ENCODE peak calls at places on chromosomes 13 and 19, in five cellular contexts. One of them, this sample, is unnamed.

GRCh38 chr19:35351441-35352176 is 3.9 kb downstream of the FFAR1 start:
- DNase-seq in BJ: no peak
- DNase-seq in heart right ventricle: no peak
- DNase-seq in cardiac fibroblast: no peak
- DNase-seq in pancreas: peak; percentile 53
- DNase-seq in this sample: no peak

GRCh38 chr13:51912091-51912490 is 50.3 kb downstream of the CCDC70 start:
- DNase-seq in pancreas: no peak
- DNase-seq in heart right ventricle: no peak
- DNase-seq in BJ: no peak
- DNase-seq in cardiac fibroblast: no peak
- DNase-seq in this sample: no peak

GRCh38 chr13:81001828-81002385 is 661.0 kb upstream of the SPRY2 start:
- DNase-seq in BJ: no peak
- DNase-seq in heart right ventricle: no peak
- DNase-seq in pancreas: no peak
- DNase-seq in cardiac fibroblast: peak; percentile 5
- DNase-seq in this sample: no peak

GRCh38 chr13:34941835-34942731 is at the start of gene NBEA:
- DNase-seq in heart right ventricle: peak; percentile 74
- DNase-seq in cardiac fibroblast: peak; percentile 45
- DNase-seq in pancreas: peak; percentile 97
- DNase-seq in BJ: peak; percentile 11
- DNase-seq in this sample: peak; percentile 34

GRCh38 chr13:96810104-96810503 is 184.2 kb downstream of the OXGR1 start:
- DNase-seq in pancreas: no peak
- DNase-seq in BJ: no peak
- DNase-seq in cardiac fibroblast: no peak
- DNase-seq in heart right ventricle: no peak
- DNase-seq in this sample: no peak

GRCh38 chr19:13225085-13225484 is 74.9 kb downstream of the IER2 start:
- DNase-seq in cardiac fibroblast: no peak
- DNase-seq in BJ: no peak
- DNase-seq in heart right ventricle: no peak
- DNase-seq in pancreas: no peak
- DNase-seq in this sample: no peak

GRCh38 chr13:113041293-113041690 is 64.3 kb upstream of the F7 start:
- DNase-seq in BJ: no peak
- DNase-seq in pancreas: no peak
- DNase-seq in heart right ventricle: no peak
- DNase-seq in cardiac fibroblast: no peak
- DNase-seq in this sample: no peak

GRCh38 chr19:16623576-16623975 is 4.4 kb downstream of the MED26 start:
- DNase-seq in heart right ventricle: no peak
- DNase-seq in cardiac fibroblast: no peak
- DNase-seq in BJ: no peak
- DNase-seq in pancreas: no peak
- DNase-seq in this sample: peak; percentile 49

GRCh38 chr19:30651066-30651465 is 278.9 kb downstream of the ZNF536 start:
- DNase-seq in heart right ventricle: no peak
- DNase-seq in BJ: no peak
- DNase-seq in pancreas: peak; percentile 64
- DNase-seq in cardiac fibroblast: no peak
- DNase-seq in this sample: no peak

GRCh38 chr19:860481-861098 is 1.1 kb downstream of the CFD start:
- DNase-seq in cardiac fibroblast: peak; percentile 49
- DNase-seq in pancreas: peak; percentile 79
- DNase-seq in BJ: no peak
- DNase-seq in heart right ventricle: no peak
- DNase-seq in this sample: no peak

GRCh38 chr13:41668130-41668757 is 210.9 kb downstream of the RGCC start:
- DNase-seq in BJ: peak; percentile 75
- DNase-seq in heart right ventricle: peak; percentile 74
- DNase-seq in cardiac fibroblast: peak; percentile 97
- DNase-seq in pancreas: no peak
- DNase-seq in this sample: peak; percentile 64

GRCh38 chr13:26052136-26052736 is 420 bp upstream of the SHISA2 start:
- DNase-seq in cardiac fibroblast: no peak
- DNase-seq in heart right ventricle: no peak
- DNase-seq in pancreas: no peak
- DNase-seq in BJ: no peak
- DNase-seq in this sample: no peak

GRCh38 chr13:104580931-104581330 is 1514.7 kb upstream of the SLC10A2 start:
- DNase-seq in cardiac fibroblast: no peak
- DNase-seq in heart right ventricle: no peak
- DNase-seq in pancreas: no peak
- DNase-seq in BJ: no peak
- DNase-seq in this sample: no peak

DNA sequence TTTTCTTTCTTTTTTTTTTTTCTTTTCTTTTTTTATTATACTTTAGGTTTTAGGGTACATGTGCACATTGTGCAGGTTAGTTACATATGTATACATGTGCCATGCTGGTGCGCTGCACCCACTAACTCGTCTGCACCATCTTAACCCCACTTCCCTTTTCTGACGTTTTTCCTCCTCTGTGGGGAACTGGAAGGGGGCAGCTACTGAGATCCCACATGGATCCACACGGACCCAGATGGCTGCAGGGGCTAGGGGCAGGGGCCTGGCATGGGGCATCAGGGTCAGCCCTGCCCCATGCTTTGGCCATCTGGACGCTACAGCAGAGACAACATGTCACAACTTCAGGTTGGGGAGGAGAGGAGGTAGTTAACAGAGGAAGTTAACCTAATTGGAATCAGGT is 54.3 kb downstream of the RUBCNL start:
- DNase-seq in BJ: no peak
- DNase-seq in heart right ventricle: no peak
- DNase-seq in pancreas: no peak
- DNase-seq in cardiac fibroblast: no peak
- DNase-seq in this sample: no peak
- H3K4me3 ChIP-seq in BJ: no peak overlapping the region
- H3K4me3 ChIP-seq in heart right ventricle: no peak overlapping the region
- H3K4me3 ChIP-seq in pancreas: no peak overlapping the region
- H3K4me3 ChIP-seq in cardiac fibroblast: no peak overlapping the region
- H3K4me3 ChIP-seq in this sample: no peak overlapping the region

DNA sequence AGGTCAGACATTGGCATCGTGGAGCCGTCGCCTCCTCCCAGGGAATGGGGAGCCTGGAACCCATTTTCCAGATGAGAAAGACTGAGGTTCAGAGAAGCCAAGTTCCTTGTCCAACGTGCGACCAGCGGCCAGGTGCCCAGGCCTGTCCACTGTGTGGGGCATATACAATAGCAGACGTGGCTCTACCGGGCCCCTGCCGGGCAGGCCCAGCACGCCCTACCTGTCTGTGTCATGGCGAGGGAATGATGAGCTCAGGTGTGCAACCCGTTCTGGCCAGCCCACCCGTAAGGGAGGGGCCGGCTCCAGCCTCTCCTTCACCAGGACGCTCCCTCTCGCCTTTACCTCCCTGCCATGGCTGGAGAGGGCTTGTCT is 837 bp downstream of the GNA15 start:
- DNase-seq in cardiac fibroblast: no peak
- DNase-seq in BJ: no peak
- DNase-seq in heart right ventricle: no peak
- DNase-seq in pancreas: no peak
- DNase-seq in this sample: no peak
- H3K4me3 ChIP-seq in cardiac fibroblast: no peak overlapping the region
- H3K4me3 ChIP-seq in BJ: no peak overlapping the region
- H3K4me3 ChIP-seq in heart right ventricle: peak overlapping the region; percentile 44
- H3K4me3 ChIP-seq in pancreas: no peak overlapping the region
- H3K4me3 ChIP-seq in this sample: peak overlapping the region; percentile 45

DNA sequence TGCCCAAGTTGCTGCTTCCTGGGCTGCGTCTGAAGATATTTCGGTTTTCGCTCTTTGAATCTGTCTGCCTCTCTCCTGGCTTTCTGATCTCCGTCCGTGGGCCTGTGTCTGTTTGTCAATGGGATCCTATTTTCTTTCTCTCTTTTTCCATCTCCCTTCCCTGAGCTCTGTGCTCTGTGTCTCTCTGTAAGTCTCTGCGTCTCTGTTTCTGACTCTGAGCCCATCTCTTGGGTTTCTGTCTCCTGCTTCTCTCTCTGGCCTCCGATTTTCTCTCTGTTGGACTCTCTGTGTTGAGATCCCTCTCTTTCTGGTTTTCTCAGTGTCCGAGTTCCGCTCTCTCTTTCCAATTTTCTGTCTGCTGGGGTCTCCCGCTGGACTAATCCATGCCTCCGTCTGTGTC is 1.7 kb downstream of the PRKCG start:
- DNase-seq in pancreas: no peak
- DNase-seq in BJ: no peak
- DNase-seq in heart right ventricle: no peak
- DNase-seq in cardiac fibroblast: no peak
- DNase-seq in this sample: no peak
- H3K4me3 ChIP-seq in pancreas: no peak overlapping the region
- H3K4me3 ChIP-seq in BJ: no peak overlapping the region
- H3K4me3 ChIP-seq in heart right ventricle: no peak overlapping the region
- H3K4me3 ChIP-seq in cardiac fibroblast: no peak overlapping the region
- H3K4me3 ChIP-seq in this sample: no peak overlapping the region

GRCh38 chr19:46863818-46864629 is 3.2 kb downstream of the ARHGAP35 start:
- DNase-seq in BJ: no peak
- DNase-seq in cardiac fibroblast: peak; percentile 43
- DNase-seq in pancreas: no peak
- DNase-seq in heart right ventricle: no peak
- DNase-seq in this sample: no peak
- H3K4me3 ChIP-seq in BJ: peak overlapping the region; percentile 86
- H3K4me3 ChIP-seq in cardiac fibroblast: peak overlapping the region; percentile 83
- H3K4me3 ChIP-seq in pancreas: no peak overlapping the region
- H3K4me3 ChIP-seq in heart right ventricle: peak overlapping the region; percentile 86
- H3K4me3 ChIP-seq in this sample: no peak overlapping the region

DNA sequence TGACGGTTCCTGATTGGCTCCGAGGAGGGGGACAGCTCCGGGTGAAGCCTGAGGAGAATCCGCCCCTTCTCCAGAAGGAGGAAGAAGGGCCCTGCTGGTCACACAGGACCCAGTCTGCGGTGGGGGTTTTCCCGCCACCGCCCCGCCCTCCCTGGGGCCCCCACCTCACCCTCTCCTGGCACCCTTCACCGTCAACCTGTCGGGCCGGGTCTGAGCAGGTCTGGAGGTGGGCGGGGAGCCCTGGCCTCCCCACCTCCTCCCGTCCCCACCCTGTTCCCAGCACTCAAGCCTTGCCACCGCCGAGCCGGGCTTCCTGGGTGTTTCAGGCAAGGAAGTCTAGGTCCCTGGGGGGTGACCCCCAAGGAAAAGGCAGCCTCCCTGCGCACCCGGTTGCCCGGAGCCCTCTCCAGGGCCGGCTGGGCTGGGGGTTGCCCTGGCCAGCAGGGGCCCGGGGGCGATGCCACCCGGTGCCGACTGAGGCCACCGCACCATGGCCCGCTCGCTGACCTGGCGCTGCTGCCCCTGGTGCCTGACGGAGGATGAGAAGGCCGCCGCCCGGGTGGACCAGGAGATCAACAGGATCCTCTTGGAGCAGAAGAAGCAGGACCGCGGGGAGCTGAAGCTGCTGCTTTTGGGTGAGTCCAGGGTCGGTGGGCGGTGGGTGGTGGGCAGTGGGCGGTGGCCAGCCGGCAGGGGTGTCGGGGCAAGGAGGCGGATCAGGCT is at the start of gene GNA15:
- DNase-seq in cardiac fibroblast: no peak
- DNase-seq in BJ: no peak
- DNase-seq in pancreas: no peak
- DNase-seq in heart right ventricle: no peak
- DNase-seq in this sample: no peak
- H3K4me3 ChIP-seq in cardiac fibroblast: no peak within 1 kb of the TSS
- H3K4me3 ChIP-seq in BJ: no peak within 1 kb of the TSS
- H3K4me3 ChIP-seq in pancreas: no peak within 1 kb of the TSS
- H3K4me3 ChIP-seq in heart right ventricle: peak within 1 kb of the TSS; percentile 44
- H3K4me3 ChIP-seq in this sample: peak within 1 kb of the TSS; percentile 45

DNA sequence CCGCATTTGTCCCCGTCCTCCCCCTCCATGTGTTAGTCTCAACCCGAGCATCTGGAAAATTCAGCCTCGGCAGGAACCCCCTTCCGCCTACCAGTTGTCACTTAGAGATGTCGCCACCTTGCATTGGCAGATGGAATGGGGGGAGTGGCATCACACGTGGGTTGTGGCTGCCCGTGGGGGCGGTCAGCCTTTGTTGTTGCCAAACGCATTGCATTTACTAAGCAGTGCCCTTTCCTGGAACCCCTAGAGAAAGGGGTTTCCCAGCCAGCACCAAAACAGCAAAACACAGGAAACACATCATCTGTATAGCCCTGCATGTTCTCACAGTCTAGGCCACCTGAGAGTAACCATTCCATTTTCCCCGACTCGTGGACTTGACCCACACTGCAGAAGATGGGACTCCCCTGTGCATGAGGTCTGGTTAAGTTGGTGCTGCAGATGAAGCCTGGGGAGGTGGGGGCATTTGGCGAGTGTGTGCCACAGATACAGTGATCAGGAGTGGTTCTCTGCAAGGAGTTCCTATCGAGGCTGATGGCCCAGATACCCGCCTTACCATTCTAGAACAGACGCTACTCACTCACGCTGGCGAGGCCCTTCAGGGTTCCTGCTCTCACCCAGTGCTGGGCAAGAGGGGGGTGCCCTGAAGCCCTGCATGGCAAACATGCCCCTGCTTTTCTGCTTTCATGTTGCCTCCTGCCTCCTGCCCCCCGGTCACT is 38.3 kb downstream of the TMED1 start:
- DNase-seq in cardiac fibroblast: peak; percentile 15
- DNase-seq in BJ: no peak
- DNase-seq in heart right ventricle: no peak
- DNase-seq in pancreas: no peak
- DNase-seq in this sample: peak; percentile 41
- H3K4me3 ChIP-seq in cardiac fibroblast: no peak overlapping the region
- H3K4me3 ChIP-seq in BJ: no peak overlapping the region
- H3K4me3 ChIP-seq in heart right ventricle: no peak overlapping the region
- H3K4me3 ChIP-seq in pancreas: no peak overlapping the region
- H3K4me3 ChIP-seq in this sample: no peak overlapping the region

DNA sequence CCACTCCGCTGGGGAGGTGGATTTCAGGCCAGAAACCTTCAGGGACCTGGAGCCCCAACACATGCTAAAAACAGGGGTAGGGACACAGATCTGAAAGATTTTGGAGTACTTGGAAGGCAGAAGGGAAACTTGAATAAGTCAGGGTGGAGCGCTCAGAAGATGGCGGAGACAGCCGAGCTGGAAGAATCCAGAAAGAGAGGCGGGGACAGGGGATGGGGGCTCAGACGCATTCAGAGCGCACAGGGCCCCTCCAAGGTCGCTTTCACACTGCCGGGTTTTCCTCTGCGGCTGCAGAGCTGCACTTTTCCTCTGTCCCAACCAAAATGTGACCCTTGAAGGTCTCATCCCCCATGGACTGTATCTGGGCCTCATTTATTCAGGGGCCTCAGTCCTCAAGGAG is 56.9 kb downstream of the ERICH4 start:
- DNase-seq in BJ: no peak
- DNase-seq in pancreas: no peak
- DNase-seq in heart right ventricle: no peak
- DNase-seq in cardiac fibroblast: no peak
- DNase-seq in this sample: no peak
- H3K4me3 ChIP-seq in BJ: no peak overlapping the region
- H3K4me3 ChIP-seq in pancreas: no peak overlapping the region
- H3K4me3 ChIP-seq in heart right ventricle: peak overlapping the region; percentile 68
- H3K4me3 ChIP-seq in cardiac fibroblast: no peak overlapping the region
- H3K4me3 ChIP-seq in this sample: no peak overlapping the region

GRCh38 chr13:27379126-27379525 is 45.3 kb upstream of the GTF3A start:
- DNase-seq in heart right ventricle: no peak
- DNase-seq in pancreas: no peak
- DNase-seq in cardiac fibroblast: no peak
- DNase-seq in BJ: no peak
- DNase-seq in this sample: no peak
- H3K4me3 ChIP-seq in heart right ventricle: no peak overlapping the region
- H3K4me3 ChIP-seq in pancreas: no peak overlapping the region
- H3K4me3 ChIP-seq in cardiac fibroblast: no peak overlapping the region
- H3K4me3 ChIP-seq in BJ: no peak overlapping the region
- H3K4me3 ChIP-seq in this sample: no peak overlapping the region

This sample was measured in GM12864.